ENCODE peak calls at places on chromosomes 1 and 21, in five cellular contexts. J is ovary, R is K562, H is HepG2, Y is A549. T is an unnamed sample.

GRCh38 chr1:159953866-159954515 is at the start of gene SLAMF9:
- DNase-seq in J (no peak), R (no peak), H (no peak), Y (peak; percentile 18), T (no peak)

GRCh38 chr1:198201956-198202784 is 45.4 kb downstream of the NEK7 start:
- DNase-seq in J (no peak), R (no peak), H (no peak), Y (no peak), T (no peak)

GRCh38 chr1:38783659-38784229 is 75.8 kb downstream of the RRAGC start:
- DNase-seq in J (no peak), R (peak; percentile 59), H (peak; percentile 13), Y (no peak), T (no peak)

GRCh38 chr1:185435696-185436379 is 118.8 kb upstream of the IVNS1ABP start:
- DNase-seq in J (no peak), R (no peak), H (no peak), Y (no peak), T (no peak)

GRCh38 chr1:70427976-70428375 is 16.9 kb downstream of the CTH start:
- DNase-seq in J (no peak), R (no peak), H (no peak), Y (no peak), T (no peak)

GRCh38 chr1:42322577-42322976 is 12.5 kb downstream of the FOXJ3 start:
- DNase-seq in J (no peak), R (no peak), H (no peak), Y (no peak), T (no peak)

GRCh38 chr1:223202376-223202775 is 59.3 kb upstream of the TLR5 start:
- DNase-seq in J (no peak), R (no peak), H (no peak), Y (no peak), T (no peak)

GRCh38 chr1:203563291-203563690 is 63.3 kb upstream of the ATP2B4 start:
- DNase-seq in J (no peak), R (no peak), H (no peak), Y (no peak), T (no peak)

GRCh38 chr1:62362061-62362951 is 43.1 kb upstream of the KANK4 start:
- DNase-seq in J (no peak), R (no peak), H (no peak), Y (no peak), T (no peak)

GRCh38 chr1:150876111-150876434 is 326 bp downstream of the ARNT start:
- DNase-seq in J (no peak), R (no peak), H (peak; percentile 63), Y (no peak), T (no peak)

GRCh38 chr1:29563571-29563970 is 327.2 kb downstream of the PTPRU start:
- DNase-seq in J (no peak), R (peak; percentile 19), H (no peak), Y (no peak), T (no peak)

GRCh38 chr1:24392982-24393645 is 20.5 kb downstream of the STPG1 start:
- DNase-seq in J (no peak), R (no peak), H (no peak), Y (no peak), T (no peak)

GRCh38 chr1:78919150-78919549 is 87.4 kb downstream of the ADGRL4 start:
- DNase-seq in J (no peak), R (no peak), H (no peak), Y (no peak), T (no peak)

GRCh38 chr1:111822138-111822537 is 66.4 kb downstream of the DDX20 start:
- DNase-seq in J (no peak), R (no peak), H (no peak), Y (no peak), T (no peak)

GRCh38 chr1:243455760-243456651 is 200.2 kb downstream of the SDCCAG8 start:
- DNase-seq in J (no peak), R (no peak), H (peak; percentile 7), Y (no peak), T (no peak)

GRCh38 chr21:32764186-32764585 is 7.4 kb downstream of the PAXBP1 start:
- DNase-seq in J (no peak), R (no peak), H (no peak), Y (no peak), T (no peak)

GRCh38 chr21:45317401-45318145 is 29.9 kb upstream of the POFUT2 start:
- DNase-seq in J (peak; percentile 25), R (no peak), H (peak; percentile 59), Y (peak; percentile 52), T (no peak)

GRCh38 chr1:244288663-244289062 is 163.0 kb downstream of the ADSS2 start:
- DNase-seq in J (no peak), R (no peak), H (no peak), Y (no peak), T (no peak)

GRCh38 chr1:81760487-81761097 is 40.1 kb upstream of the ADGRL2 start:
- DNase-seq in J (no peak), R (no peak), H (no peak), Y (peak; percentile 5), T (no peak)

GRCh38 chr21:26388731-26389231 is 184.3 kb downstream of the CYYR1 start:
- DNase-seq in J (no peak), R (no peak), H (no peak), Y (peak; percentile 41), T (no peak)

GRCh38 chr1:106222415-106222814 is 834.1 kb upstream of the PRMT6 start:
- DNase-seq in J (no peak), R (no peak), H (no peak), Y (no peak), T (no peak)

GRCh38 chr1:20685099-20685662 is 24.0 kb upstream of the DDOST start:
- DNase-seq in J (no peak), R (no peak), H (no peak), Y (no peak), T (no peak)

GRCh38 chr21:43884861-43885370 is 19.9 kb downstream of the AGPAT3 start:
- DNase-seq in J (no peak), R (no peak), H (peak; percentile 80), Y (no peak), T (no peak)

GRCh38 chr1:67869233-67869632 is 36.0 kb upstream of the GNG12 start:
- DNase-seq in J (no peak), R (no peak), H (no peak), Y (no peak), T (no peak)

GRCh38 chr1:245310605-245311531 is 156.1 kb downstream of the KIF26B start:
- DNase-seq in J (no peak), R (no peak), H (no peak), Y (no peak), T (no peak)

GRCh38 chr1:24393892-24394291 is 19.7 kb downstream of the STPG1 start:
- DNase-seq in J (no peak), R (no peak), H (no peak), Y (peak; percentile 47), T (no peak)

GRCh38 chr1:58718435-58718834 is 18.6 kb upstream of the MYSM1 start:
- DNase-seq in J (no peak), R (no peak), H (no peak), Y (no peak), T (no peak)

GRCh38 chr1:58715108-58715507 is 15.2 kb upstream of the MYSM1 start:
- DNase-seq in J (no peak), R (no peak), H (no peak), Y (no peak), T (no peak)

GRCh38 chr1:58717979-58718378 is 18.1 kb upstream of the MYSM1 start:
- DNase-seq in J (no peak), R (no peak), H (no peak), Y (no peak), T (no peak)

GRCh38 chr1:58713841-58714240 is 14.0 kb upstream of the MYSM1 start:
- DNase-seq in J (no peak), R (no peak), H (no peak), Y (no peak), T (no peak)

GRCh38 chr1:58714594-58714993 is 14.7 kb upstream of the MYSM1 start:
- DNase-seq in J (no peak), R (no peak), H (no peak), Y (no peak), T (no peak)
- TF ChIP-seq EP300 in J (no peak), R (no peak), H (no peak), Y (no peak), T (no peak)

GRCh38 chr1:165296205-165296604 is 60.3 kb downstream of the LMX1A start:
- DNase-seq in J (no peak), R (no peak), H (no peak), Y (no peak), T (no peak)

GRCh38 chr1:165303415-165303814 is 53.1 kb downstream of the LMX1A start:
- DNase-seq in J (no peak), R (no peak), H (no peak), Y (no peak), T (no peak)

GRCh38 chr1:165298081-165298820 is 58.3 kb downstream of the LMX1A start:
- DNase-seq in J (no peak), R (no peak), H (no peak), Y (no peak), T (no peak)
- TF ChIP-seq CTCF in J (no peak), R (no peak), H (no peak), Y (no peak), T (no peak)

GRCh38 chr1:99659755-99660210 is 13.9 kb downstream of the PALMD start:
- DNase-seq in J (no peak), R (no peak), H (no peak), Y (peak; percentile 49), T (no peak)
- H3K27ac ChIP-seq in J (peak overlapping the region; percentile 81), R (no peak overlapping the region), H (peak overlapping the region; percentile 8), Y (no peak overlapping the region), T (no peak overlapping the region)

DNA sequence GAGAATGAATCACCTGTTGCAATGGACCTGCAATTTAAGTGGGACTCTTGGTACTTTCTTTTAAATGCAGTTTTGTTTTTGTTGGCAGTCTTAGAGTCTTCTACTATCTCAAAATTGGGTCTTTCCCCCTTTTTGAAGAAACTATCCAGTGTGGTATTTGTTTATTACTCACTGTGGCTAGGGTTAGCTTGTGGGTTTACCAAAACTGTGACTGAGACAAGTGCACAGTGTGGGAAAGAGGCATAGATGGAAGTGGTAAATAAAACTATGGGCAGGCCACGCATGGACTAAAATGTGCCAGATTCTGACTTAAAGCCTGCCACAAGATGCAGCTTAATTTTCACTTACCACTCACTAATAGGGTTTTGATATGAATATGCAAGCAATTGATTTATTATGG is 1441.7 kb downstream of the PLA2G4A start:
- DNase-seq in J (no peak), R (no peak), H (no peak), Y (no peak), T (no peak)
- TF ChIP-seq EP300 in J (no peak), R (no peak), H (no peak), Y (no peak), T (no peak)

GRCh38 chr1:201020647-201021332 is 2.7 kb downstream of the KIF21B start:
- DNase-seq in J (no peak), R (peak; percentile 77), H (no peak), Y (peak; percentile 41), T (no peak)
- TF ChIP-seq CTCF in J (no peak), R (peak; percentile 67), H (peak; percentile 15), Y (peak; percentile 18), T (no peak)

DNA sequence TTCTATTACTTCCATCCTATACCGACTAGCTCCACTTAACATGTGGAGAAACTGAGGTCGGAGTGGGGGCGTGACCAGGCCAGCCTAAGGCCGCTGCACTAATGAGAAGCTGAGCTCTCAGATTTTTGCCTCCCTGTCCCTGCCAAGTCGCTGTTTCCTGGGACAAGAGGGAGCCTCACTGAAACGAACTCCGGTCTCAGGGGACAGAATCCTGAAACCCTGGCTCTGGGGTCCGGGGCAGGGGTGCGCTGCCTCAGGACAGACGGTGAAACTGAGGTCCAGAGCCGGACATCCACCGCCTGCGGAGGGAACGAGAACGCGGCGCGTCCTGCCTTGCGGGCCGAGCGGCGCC is 219 bp upstream of the GPX7 start:
- DNase-seq in J (no peak), R (no peak), H (no peak), Y (no peak), T (no peak)
- H3K27ac ChIP-seq in J (peak overlapping the region; percentile 87), R (no peak overlapping the region), H (no peak overlapping the region), Y (no peak overlapping the region), T (peak overlapping the region; percentile 83)

T was measured in tibial nerve.